ENCODE peak calls at places on chromosome 6, in six cellular contexts. F, I, M, K, N and J are unnamed samples.
A peak's percentile ranks its signal among the peaks of the same experiment; 100 is the strongest.

GRCh38 chr6:90216081-90216977 is 80.3 kb downstream of the BACH2 start:
- DNase-seq in M (peak; percentile 12), K (no peak), N (no peak), I (no peak), F (peak; percentile 57), J (peak; percentile 70)

GRCh38 chr6:156955494-156956183 is 178.5 kb downstream of the ARID1B start:
- DNase-seq in I (peak; percentile 78), N (peak; percentile 41), M (no peak), K (no peak), F (no peak), J (no peak)

GRCh38 chr6:157226026-157226639 is 97.2 kb downstream of the TMEM242 start:
- DNase-seq in F (no peak), I (peak; percentile 74), K (no peak), N (peak; percentile 59), M (peak; percentile 88), J (no peak)

GRCh38 chr6:7335519-7335918 is 22.5 kb upstream of the SSR1 start:
- DNase-seq in I (no peak), F (no peak), K (no peak), N (no peak), M (no peak), J (no peak)

GRCh38 chr6:42367353-42368011 is 84.2 kb downstream of the TRERF1 start:
- DNase-seq in F (peak; percentile 55), K (no peak), I (peak; percentile 8), N (peak; percentile 66), M (peak; percentile 24), J (peak; percentile 40)

GRCh38 chr6:43773050-43773956 is 3.3 kb downstream of the VEGFA start:
- DNase-seq in F (peak; percentile 76), I (peak; percentile 70), N (peak; percentile 60), K (peak; percentile 67), M (peak; percentile 64), J (peak; percentile 76)

GRCh38 chr6:84428300-84428907 is 201.0 kb upstream of the CEP162 start:
- DNase-seq in N (peak; percentile 80), F (peak; percentile 46), M (peak; percentile 61), I (no peak), K (peak; percentile 62), J (peak; percentile 55)

GRCh38 chr6:123909989-123910388 is 106.3 kb downstream of the NKAIN2 start:
- DNase-seq in N (no peak), K (no peak), M (no peak), I (no peak), F (no peak), J (no peak)

GRCh38 chr6:30748851-30749540 is 4.6 kb upstream of the IER3 start:
- DNase-seq in I (no peak), M (peak; percentile 73), K (no peak), N (peak; percentile 63), F (no peak), J (no peak)

GRCh38 chr6:144266091-144266649 is 19.0 kb upstream of the UTRN start:
- DNase-seq in M (peak; percentile 79), I (peak; percentile 72), F (peak; percentile 60), N (peak; percentile 95), K (peak; percentile 80), J (no peak)

GRCh38 chr6:31689249-31690110 is 8.6 kb upstream of the LY6G5C start:
- DNase-seq in K (no peak), F (no peak), N (no peak), M (no peak), I (no peak), J (peak; percentile 28)

GRCh38 chr6:41239467-41240159 is 11.5 kb downstream of the TREML4 start:
- DNase-seq in M (no peak), K (no peak), N (no peak), I (no peak), F (no peak), J (no peak)

GRCh38 chr6:38436726-38437465 is 202.8 kb downstream of the BTBD9 start:
- DNase-seq in M (peak; percentile 29), N (peak; percentile 79), F (no peak), I (no peak), K (peak; percentile 6), J (no peak)

GRCh38 chr6:159572344-159573120 is 120.5 kb downstream of the SOD2 start:
- DNase-seq in I (no peak), N (no peak), F (no peak), K (no peak), M (no peak), J (no peak)

GRCh38 chr6:89951574-89952360 is 57.5 kb downstream of the GJA10 start:
- DNase-seq in I (no peak), K (no peak), M (no peak), F (no peak), N (peak; percentile 23), J (no peak)

GRCh38 chr6:121216928-121217327 is 117.4 kb downstream of the TBC1D32 start:
- DNase-seq in N (peak; percentile 58), K (no peak), M (peak; percentile 69), I (no peak), F (no peak), J (no peak)

GRCh38 chr6:127198549-127198948 is 68.1 kb upstream of the RNF146 start:
- DNase-seq in N (peak; percentile 71), K (no peak), I (no peak), F (no peak), M (peak; percentile 60), J (no peak)

GRCh38 chr6:168208854-168209253 is 110.7 kb downstream of the DACT2 start:
- DNase-seq in M (no peak), F (no peak), K (no peak), I (no peak), N (no peak), J (no peak)

GRCh38 chr6:166916824-166917223 is 39.5 kb downstream of the RNASET2 start:
- DNase-seq in N (no peak), M (no peak), F (no peak), K (no peak), I (no peak), J (no peak)

GRCh38 chr6:64013061-64013410 is 377.4 kb downstream of the PHF3 start:
- DNase-seq in M (no peak), N (peak; percentile 10), I (no peak), K (no peak), F (no peak), J (no peak)

GRCh38 chr6:105429676-105430075 is 26.8 kb upstream of the PREP start:
- DNase-seq in F (no peak), M (peak; percentile 80), N (peak; percentile 60), K (no peak), I (no peak), J (no peak)

GRCh38 chr6:158387036-158387435 is 74.8 kb downstream of the TULP4 start:
- DNase-seq in M (no peak), I (no peak), K (no peak), F (no peak), N (no peak), J (peak; percentile 22)

GRCh38 chr6:42556462-42556861 is 7.4 kb upstream of the UBR2 start:
- DNase-seq in F (no peak), N (no peak), M (peak; percentile 6), K (peak; percentile 56), I (no peak), J (no peak)

DNA sequence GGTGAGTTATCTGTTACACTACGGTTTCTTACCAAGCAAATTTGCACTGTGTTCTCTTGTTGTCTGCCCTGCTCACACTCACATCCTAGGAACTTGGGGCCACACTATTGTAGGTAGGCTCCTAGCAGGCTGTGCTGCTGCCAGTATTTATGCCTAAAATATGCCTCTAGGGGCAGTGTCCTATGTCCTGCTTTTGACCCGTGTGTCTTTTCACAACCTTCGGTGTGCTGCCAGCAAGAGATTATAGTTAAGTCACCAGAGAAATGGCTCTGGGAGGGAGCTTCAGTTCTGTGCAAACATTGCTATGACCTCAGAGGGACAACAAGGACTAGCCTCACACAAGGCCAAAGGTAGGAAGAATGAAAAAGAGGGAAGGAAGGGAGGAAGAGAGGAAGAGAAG is 8.9 kb upstream of the TAAR5 start:
- DNase-seq in M (no peak), I (no peak), K (peak; percentile 10), N (peak; percentile 8), F (no peak), J (peak; percentile 3)
- TF ChIP-seq CTCF in M (peak; percentile 32), I (no peak), K (peak; percentile 36), N (peak; percentile 26), F (peak; percentile 22), J (no peak)

DNA sequence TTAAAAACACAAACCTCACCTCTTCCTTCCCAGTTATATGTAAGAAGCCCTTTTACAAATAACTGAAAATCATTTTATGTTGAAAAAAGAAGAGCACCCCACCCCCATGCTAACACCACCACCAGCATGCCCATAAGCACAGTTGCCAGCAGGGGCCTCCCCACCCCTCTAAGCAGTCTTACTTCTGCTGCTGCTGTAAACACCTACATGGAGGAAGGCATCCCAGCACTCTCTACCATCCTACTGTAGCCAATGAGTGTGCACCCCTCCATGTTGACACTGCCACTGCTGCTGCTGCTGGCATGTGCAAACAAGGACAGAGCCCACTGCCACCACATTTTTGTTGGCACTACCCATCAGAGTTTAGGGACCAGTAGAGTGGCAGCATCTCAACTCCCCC is 49.6 kb upstream of the PHIP start:
- DNase-seq in I (no peak), K (no peak), M (no peak), F (peak; percentile 32), N (no peak), J (no peak)
- TF ChIP-seq CTCF in I (no peak), K (peak; percentile 15), M (no peak), F (no peak), N (no peak), J (no peak)

DNA sequence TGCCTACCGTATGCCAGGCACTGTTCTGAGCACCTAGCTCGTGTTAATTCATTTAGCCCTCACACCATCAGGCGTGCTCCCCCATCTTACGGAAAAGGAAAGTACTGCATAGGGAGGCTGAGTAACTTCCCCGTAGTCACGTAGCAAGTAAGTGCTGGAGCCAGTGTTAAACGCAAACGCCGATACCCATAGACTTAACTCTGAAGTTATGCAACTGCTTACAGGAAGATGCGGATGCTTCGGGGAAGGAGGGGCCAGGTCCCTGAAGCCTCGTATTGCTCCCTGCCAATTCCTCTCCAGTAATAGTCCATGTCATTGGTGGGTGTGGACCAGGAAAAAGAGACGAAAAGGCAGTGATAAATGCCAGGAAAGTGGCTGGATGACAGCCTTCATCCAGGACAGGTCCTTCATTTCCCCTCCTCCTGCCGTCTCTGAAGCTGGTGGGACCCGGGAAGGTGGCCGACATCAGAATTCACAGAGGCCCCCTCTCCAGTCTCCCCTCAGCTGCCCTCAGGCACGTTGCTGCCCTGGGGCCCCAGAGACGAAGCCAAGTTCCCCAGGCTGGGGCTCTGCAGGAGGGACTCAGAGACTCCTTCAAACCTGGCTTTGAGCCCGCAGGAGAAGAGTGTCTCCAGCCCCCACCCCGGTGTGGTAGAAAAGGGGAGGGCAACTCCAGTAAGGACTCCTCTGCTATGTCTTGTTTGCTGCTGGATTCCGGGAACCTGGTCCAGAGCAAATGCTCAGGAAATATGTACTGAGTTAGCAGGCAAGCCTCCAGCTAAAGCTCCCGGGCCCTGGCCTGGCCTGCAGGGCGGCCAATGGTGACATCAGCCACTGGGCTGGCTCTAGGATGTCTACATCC is 37.7 kb downstream of the RAB44 start:
- DNase-seq in K (no peak), M (peak; percentile 90), N (peak; percentile 68), I (peak; percentile 89), F (peak; percentile 71), J (peak; percentile 63)
- TF ChIP-seq CTCF in K (no peak), M (peak; percentile 42), N (no peak), I (no peak), F (no peak), J (no peak)

DNA sequence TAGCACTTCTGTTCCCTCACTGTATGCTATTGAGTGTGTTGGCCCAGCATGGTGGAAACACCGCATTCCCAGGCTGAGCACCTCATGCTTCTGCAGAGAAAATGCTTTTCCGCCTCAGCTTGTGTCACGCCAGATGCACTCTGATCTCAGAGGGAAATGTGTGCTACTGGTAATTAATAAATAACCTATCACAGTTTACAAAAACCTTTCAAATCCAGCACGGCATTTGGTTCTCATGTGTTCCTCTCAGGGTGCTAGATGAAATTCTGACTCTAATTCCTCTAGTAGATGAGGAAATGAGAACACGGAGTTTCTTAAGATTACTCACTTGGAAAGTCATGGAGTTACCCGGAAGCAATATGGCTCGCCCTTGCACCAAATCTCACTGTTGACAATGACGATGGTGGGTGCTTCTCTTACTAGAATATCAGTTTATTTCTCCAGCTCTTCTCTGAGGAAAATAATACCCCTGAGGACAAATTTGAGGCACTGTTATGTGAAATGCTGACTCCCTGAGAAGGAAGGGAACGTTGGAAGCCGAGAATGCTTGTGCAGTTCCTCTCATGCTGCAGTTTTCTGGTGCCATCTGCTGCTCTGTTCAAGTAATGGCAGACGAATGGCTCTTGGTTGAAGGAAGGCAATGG is 116.6 kb downstream of the RNF144B start:
- DNase-seq in K (peak; percentile 88), F (no peak), M (peak; percentile 81), N (peak; percentile 91), I (peak; percentile 65), J (peak; percentile 46)
- TF ChIP-seq CTCF in K (peak; percentile 92), F (peak; percentile 90), M (peak; percentile 100), N (peak; percentile 97), I (peak; percentile 85), J (peak; percentile 84)